ENCODE peak calls at places on chromosomes 6 and 20, in six cellular contexts. One of them, this sample, is unnamed.

GRCh38 chr6:38514399-38514798 is 125.3 kb downstream of the BTBD9 start:
- DNase-seq in heart right ventricle: no peak
- DNase-seq in cardiac fibroblast: no peak
- DNase-seq in fibroblast of mammary gland: no peak
- DNase-seq in uterus: no peak
- DNase-seq in spleen: no peak
- DNase-seq in this sample: no peak

GRCh38 chr6:24255676-24256075 is 102.2 kb downstream of the DCDC2 start:
- DNase-seq in uterus: no peak
- DNase-seq in spleen: no peak
- DNase-seq in fibroblast of mammary gland: no peak
- DNase-seq in cardiac fibroblast: no peak
- DNase-seq in heart right ventricle: no peak
- DNase-seq in this sample: no peak

GRCh38 chr6:132400641-132401119 is 595 bp downstream of the MOXD1 start:
- DNase-seq in uterus: peak
- DNase-seq in heart right ventricle: no peak
- DNase-seq in spleen: no peak
- DNase-seq in fibroblast of mammary gland: no peak
- DNase-seq in cardiac fibroblast: peak
- DNase-seq in this sample: no peak

GRCh38 chr20:34042286-34042685 is 48.6 kb downstream of the RALY start:
- DNase-seq in spleen: no peak
- DNase-seq in uterus: no peak
- DNase-seq in fibroblast of mammary gland: no peak
- DNase-seq in cardiac fibroblast: no peak
- DNase-seq in heart right ventricle: no peak
- DNase-seq in this sample: no peak

GRCh38 chr6:67854098-67854497 is 781.0 kb upstream of the ADGRB3 start:
- DNase-seq in heart right ventricle: no peak
- DNase-seq in fibroblast of mammary gland: no peak
- DNase-seq in uterus: no peak
- DNase-seq in spleen: no peak
- DNase-seq in cardiac fibroblast: peak
- DNase-seq in this sample: no peak

GRCh38 chr6:5190467-5190866 is 70.3 kb downstream of the LYRM4 start:
- DNase-seq in spleen: no peak
- DNase-seq in fibroblast of mammary gland: peak
- DNase-seq in heart right ventricle: no peak
- DNase-seq in uterus: no peak
- DNase-seq in cardiac fibroblast: peak
- DNase-seq in this sample: no peak

GRCh38 chr20:48769111-48769879 is 58.5 kb downstream of the PREX1 start:
- DNase-seq in fibroblast of mammary gland: peak
- DNase-seq in spleen: peak
- DNase-seq in heart right ventricle: no peak
- DNase-seq in cardiac fibroblast: peak
- DNase-seq in uterus: no peak
- DNase-seq in this sample: no peak

GRCh38 chr6:20688710-20689500 is 154.6 kb downstream of the CDKAL1 start:
- DNase-seq in heart right ventricle: no peak
- DNase-seq in spleen: no peak
- DNase-seq in uterus: no peak
- DNase-seq in cardiac fibroblast: peak
- DNase-seq in fibroblast of mammary gland: peak
- DNase-seq in this sample: no peak

DNA sequence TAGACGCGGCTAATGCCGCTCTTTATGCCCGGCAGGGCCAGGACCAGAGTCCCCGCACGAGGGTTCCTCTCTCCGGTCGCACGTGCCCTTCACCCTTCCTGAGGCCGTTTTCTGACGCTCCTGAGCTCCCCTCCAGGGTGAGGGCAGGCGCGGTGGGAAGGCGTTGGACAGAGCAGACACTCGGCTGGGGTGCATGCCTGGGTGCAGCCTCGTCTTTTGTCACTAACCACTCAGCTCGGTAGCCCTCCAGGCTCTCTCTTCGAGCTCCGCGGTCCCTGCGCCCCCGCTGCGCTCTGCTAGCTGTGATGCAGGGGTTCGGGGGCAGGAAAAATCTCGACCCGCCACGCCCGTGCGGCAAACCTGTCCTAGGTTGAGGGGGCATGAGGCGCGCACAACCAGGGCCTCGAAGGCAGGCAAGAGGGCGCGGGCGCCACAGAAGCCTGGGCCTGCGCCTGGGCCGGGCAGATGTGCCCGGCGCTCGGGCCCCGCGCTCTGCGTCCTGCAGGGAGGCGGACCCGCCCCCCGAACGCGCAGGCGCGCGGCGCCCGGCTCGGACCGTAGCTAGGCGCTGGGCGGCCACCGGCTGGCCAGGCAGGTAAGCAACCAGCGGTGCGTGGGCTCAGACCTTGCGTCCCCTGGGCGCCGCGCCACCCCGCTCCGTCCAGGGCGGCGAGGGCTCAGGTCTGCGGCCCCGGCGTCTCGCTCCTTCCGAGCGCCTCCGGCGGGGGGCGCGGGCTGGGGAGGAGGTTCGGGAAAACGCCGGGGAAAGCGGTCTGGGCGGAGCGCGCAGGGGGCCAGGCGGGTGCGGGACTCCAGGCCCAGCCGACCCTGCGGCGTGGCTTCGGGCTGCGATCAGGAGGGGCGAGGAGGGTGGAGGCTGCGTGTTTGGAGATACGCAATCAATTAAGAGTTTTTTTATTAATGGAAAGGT is at the start of gene L3MBTL1:
- DNase-seq in uterus: no peak
- DNase-seq in fibroblast of mammary gland: peak
- DNase-seq in heart right ventricle: peak
- DNase-seq in cardiac fibroblast: peak
- DNase-seq in spleen: peak
- DNase-seq in this sample: peak
- TF ChIP-seq CTCF in uterus: no peak
- TF ChIP-seq CTCF in fibroblast of mammary gland: no peak
- TF ChIP-seq CTCF in heart right ventricle: no peak
- TF ChIP-seq CTCF in cardiac fibroblast: no peak
- TF ChIP-seq CTCF in spleen: no peak
- TF ChIP-seq CTCF in this sample: no peak

DNA sequence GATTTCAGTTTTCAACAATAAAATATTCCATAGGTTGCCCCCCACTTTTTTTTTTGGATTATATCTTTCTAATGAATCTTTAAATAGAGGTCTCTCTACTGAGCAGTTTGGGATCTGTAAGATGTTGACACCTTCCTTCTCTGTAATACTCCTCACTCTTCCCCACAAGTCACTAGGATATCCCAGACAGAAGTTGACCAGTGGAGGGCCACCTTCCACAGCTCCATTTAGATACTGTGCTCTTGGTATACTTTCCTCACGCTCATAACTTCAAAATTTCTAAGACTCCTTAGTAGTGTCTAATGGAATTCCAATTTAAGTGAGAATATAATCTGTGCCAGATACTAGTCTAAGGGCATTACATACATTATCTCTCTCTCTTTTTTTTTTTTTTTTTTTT is 159.0 kb upstream of the BEND3 start:
- DNase-seq in cardiac fibroblast: no peak
- DNase-seq in uterus: no peak
- DNase-seq in heart right ventricle: no peak
- DNase-seq in spleen: no peak
- DNase-seq in fibroblast of mammary gland: no peak
- DNase-seq in this sample: no peak
- TF ChIP-seq CTCF in cardiac fibroblast: no peak
- TF ChIP-seq CTCF in uterus: no peak
- TF ChIP-seq CTCF in heart right ventricle: no peak
- TF ChIP-seq CTCF in spleen: no peak
- TF ChIP-seq CTCF in fibroblast of mammary gland: no peak
- TF ChIP-seq CTCF in this sample: no peak

GRCh38 chr6:41356838-41357237 is 21.4 kb downstream of the NCR2 start:
- DNase-seq in heart right ventricle: no peak
- DNase-seq in uterus: no peak
- DNase-seq in fibroblast of mammary gland: no peak
- DNase-seq in cardiac fibroblast: no peak
- DNase-seq in spleen: no peak
- DNase-seq in this sample: no peak
- TF ChIP-seq CTCF in heart right ventricle: no peak
- TF ChIP-seq CTCF in uterus: no peak
- TF ChIP-seq CTCF in fibroblast of mammary gland: no peak
- TF ChIP-seq CTCF in cardiac fibroblast: no peak
- TF ChIP-seq CTCF in spleen: no peak
- TF ChIP-seq CTCF in this sample: no peak

GRCh38 chr6:28399370-28400121 is at the start of gene ZSCAN12:
- DNase-seq in uterus: peak
- DNase-seq in cardiac fibroblast: peak
- DNase-seq in fibroblast of mammary gland: peak
- DNase-seq in heart right ventricle: peak
- DNase-seq in spleen: peak
- DNase-seq in this sample: peak
- TF ChIP-seq CTCF in uterus: peak
- TF ChIP-seq CTCF in cardiac fibroblast: peak
- TF ChIP-seq CTCF in fibroblast of mammary gland: peak
- TF ChIP-seq CTCF in heart right ventricle: peak
- TF ChIP-seq CTCF in spleen: peak
- TF ChIP-seq CTCF in this sample: peak

GRCh38 chr6:16276991-16277981 is 38.9 kb downstream of the GMPR start:
- DNase-seq in spleen: no peak
- DNase-seq in uterus: peak
- DNase-seq in heart right ventricle: peak
- DNase-seq in fibroblast of mammary gland: peak
- DNase-seq in cardiac fibroblast: peak
- DNase-seq in this sample: peak
- TF ChIP-seq CTCF in spleen: no peak
- TF ChIP-seq CTCF in uterus: peak
- TF ChIP-seq CTCF in heart right ventricle: peak
- TF ChIP-seq CTCF in fibroblast of mammary gland: peak
- TF ChIP-seq CTCF in cardiac fibroblast: peak
- TF ChIP-seq CTCF in this sample: no peak

DNA sequence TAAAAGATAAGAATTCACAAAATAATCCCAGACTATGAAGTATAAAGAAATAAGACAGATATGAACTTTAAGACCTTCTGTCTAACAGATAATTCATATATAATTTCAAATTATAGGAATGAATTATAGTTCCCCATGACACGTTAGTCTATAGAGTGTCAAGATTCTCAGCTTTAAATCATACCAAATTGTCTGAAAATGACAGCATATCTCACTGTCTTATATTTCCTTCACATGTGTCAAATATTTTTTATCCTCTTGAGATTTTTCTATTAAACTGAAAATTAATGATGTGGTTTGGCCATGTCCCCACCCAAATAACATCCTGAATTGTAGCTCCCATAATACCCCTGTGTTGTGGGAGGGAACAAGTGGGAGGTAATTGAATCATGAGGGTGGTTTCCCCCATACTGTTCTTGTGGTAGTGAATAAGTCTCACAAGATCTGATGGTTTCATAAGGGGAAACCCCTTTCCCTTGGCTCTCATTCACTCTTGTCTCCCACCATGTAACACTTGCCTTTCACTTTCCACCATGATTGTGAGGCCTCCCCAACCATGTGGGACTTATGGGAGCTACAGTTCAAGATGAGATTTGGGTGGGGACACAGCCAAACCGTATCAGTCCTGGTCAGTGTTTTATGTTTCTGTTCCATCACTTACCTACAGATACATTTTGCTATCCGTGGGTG is 825.3 kb upstream of the GJE1 start:
- DNase-seq in fibroblast of mammary gland: no peak
- DNase-seq in cardiac fibroblast: no peak
- DNase-seq in heart right ventricle: no peak
- DNase-seq in uterus: no peak
- DNase-seq in spleen: no peak
- DNase-seq in this sample: no peak
- TF ChIP-seq CTCF in fibroblast of mammary gland: no peak
- TF ChIP-seq CTCF in cardiac fibroblast: no peak
- TF ChIP-seq CTCF in heart right ventricle: no peak
- TF ChIP-seq CTCF in uterus: no peak
- TF ChIP-seq CTCF in spleen: no peak
- TF ChIP-seq CTCF in this sample: no peak

DNA sequence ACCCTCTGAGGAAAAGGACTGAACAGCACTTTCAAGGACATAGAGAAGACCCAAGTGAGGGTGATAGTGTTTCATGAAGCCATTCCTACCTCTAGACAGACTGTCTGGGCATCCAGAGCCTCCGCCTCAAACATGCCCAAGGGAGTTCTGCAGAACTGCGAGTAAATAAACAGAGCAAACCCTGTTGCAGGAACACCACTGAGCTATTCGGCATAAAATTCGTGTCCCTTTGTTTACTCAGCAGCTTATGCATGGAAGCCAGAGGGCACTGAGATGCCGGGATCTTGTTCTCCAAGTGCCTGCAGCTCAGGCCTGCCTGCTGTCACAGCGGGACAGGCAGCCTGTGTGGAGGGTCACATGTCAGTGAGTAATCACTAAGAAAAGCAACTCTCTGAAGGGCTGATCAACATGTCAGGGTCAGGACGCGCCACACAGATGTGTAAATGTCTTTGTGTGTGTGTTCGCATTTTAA is 164.9 kb upstream of the HEY2 start:
- DNase-seq in spleen: no peak
- DNase-seq in heart right ventricle: peak
- DNase-seq in cardiac fibroblast: peak
- DNase-seq in uterus: no peak
- DNase-seq in fibroblast of mammary gland: no peak
- DNase-seq in this sample: peak
- TF ChIP-seq CTCF in spleen: no peak
- TF ChIP-seq CTCF in heart right ventricle: no peak
- TF ChIP-seq CTCF in cardiac fibroblast: no peak
- TF ChIP-seq CTCF in uterus: no peak
- TF ChIP-seq CTCF in fibroblast of mammary gland: no peak
- TF ChIP-seq CTCF in this sample: no peak